ENCODE peak calls at places on chromosomes 13 and 19, in four cellular contexts. One of them, this sample, is unnamed. For H3K4me1, the result is how much of the 10 kb centered on the place peaks cover.

GRCh38 chr19:51417807-51418152 is 338 bp upstream of the SIGLEC10 start:
- ATAC-seq in HepG2: no peak
- ATAC-seq in body of pancreas: no peak
- ATAC-seq in IMR-90: no peak
- ATAC-seq in this sample: no peak

GRCh38 chr13:23867027-23867491 is 22.1 kb downstream of the MIPEP start:
- ATAC-seq in HepG2: no peak
- ATAC-seq in body of pancreas: no peak
- ATAC-seq in IMR-90: peak
- ATAC-seq in this sample: no peak

GRCh38 chr19:41872775-41873647 is 4.1 kb upstream of the CD79A start:
- ATAC-seq in HepG2: peak
- ATAC-seq in body of pancreas: peak
- ATAC-seq in IMR-90: peak
- ATAC-seq in this sample: peak

GRCh38 chr13:73335226-73335625 is 276.4 kb downstream of the KLF5 start:
- ATAC-seq in HepG2: no peak
- ATAC-seq in body of pancreas: no peak
- ATAC-seq in IMR-90: no peak
- ATAC-seq in this sample: no peak

GRCh38 chr13:97301382-97302095 is 79.4 kb downstream of the MBNL2 start:
- ATAC-seq in HepG2: no peak
- ATAC-seq in body of pancreas: no peak
- ATAC-seq in IMR-90: peak
- ATAC-seq in this sample: no peak

GRCh38 chr13:20028953-20029352 is 70.4 kb downstream of the ZMYM2 start:
- ATAC-seq in HepG2: no peak
- ATAC-seq in body of pancreas: no peak
- ATAC-seq in IMR-90: no peak
- ATAC-seq in this sample: no peak

GRCh38 chr19:40974633-40975037 is 16.4 kb upstream of the CYP2B6 start:
- ATAC-seq in HepG2: peak
- ATAC-seq in body of pancreas: peak
- ATAC-seq in IMR-90: peak
- ATAC-seq in this sample: peak

GRCh38 chr19:21581646-21582045 is 76.2 kb downstream of the ZNF429 start:
- ATAC-seq in HepG2: no peak
- ATAC-seq in body of pancreas: peak
- ATAC-seq in IMR-90: no peak
- ATAC-seq in this sample: no peak

GRCh38 chr13:96925466-96925865 is 68.8 kb downstream of the OXGR1 start:
- ATAC-seq in HepG2: peak
- ATAC-seq in body of pancreas: peak
- ATAC-seq in IMR-90: no peak
- ATAC-seq in this sample: no peak

GRCh38 chr13:43407023-43407581 is 379.7 kb downstream of the ENOX1 start:
- ATAC-seq in HepG2: no peak
- ATAC-seq in body of pancreas: no peak
- ATAC-seq in IMR-90: no peak
- ATAC-seq in this sample: no peak

GRCh38 chr13:92390217-92390616 is 836.4 kb upstream of the GPC6 start:
- ATAC-seq in HepG2: no peak
- ATAC-seq in body of pancreas: no peak
- ATAC-seq in IMR-90: no peak
- ATAC-seq in this sample: no peak

GRCh38 chr13:26184791-26185250 is 37.3 kb downstream of the RNF6 start:
- ATAC-seq in HepG2: peak
- ATAC-seq in body of pancreas: peak
- ATAC-seq in IMR-90: peak
- ATAC-seq in this sample: peak

GRCh38 chr13:35789335-35790166 is 313.1 kb upstream of the MAB21L1 start:
- ATAC-seq in HepG2: peak
- ATAC-seq in body of pancreas: no peak
- ATAC-seq in IMR-90: peak
- ATAC-seq in this sample: no peak

GRCh38 chr19:9786819-9787218 is 18.3 kb upstream of the ZNF846 start:
- ATAC-seq in HepG2: no peak
- ATAC-seq in body of pancreas: no peak
- ATAC-seq in IMR-90: no peak
- ATAC-seq in this sample: no peak

GRCh38 chr19:9789066-9789465 is 20.5 kb upstream of the ZNF846 start:
- ATAC-seq in HepG2: no peak
- ATAC-seq in body of pancreas: no peak
- ATAC-seq in IMR-90: no peak
- ATAC-seq in this sample: no peak

GRCh38 chr19:9782282-9782681 is 13.7 kb upstream of the ZNF846 start:
- ATAC-seq in HepG2: no peak
- ATAC-seq in body of pancreas: no peak
- ATAC-seq in IMR-90: no peak
- ATAC-seq in this sample: no peak

GRCh38 chr19:9785367-9786331 is 17.1 kb upstream of the ZNF846 start:
- ATAC-seq in HepG2: peak
- ATAC-seq in body of pancreas: peak
- ATAC-seq in IMR-90: peak
- ATAC-seq in this sample: peak

DNA sequence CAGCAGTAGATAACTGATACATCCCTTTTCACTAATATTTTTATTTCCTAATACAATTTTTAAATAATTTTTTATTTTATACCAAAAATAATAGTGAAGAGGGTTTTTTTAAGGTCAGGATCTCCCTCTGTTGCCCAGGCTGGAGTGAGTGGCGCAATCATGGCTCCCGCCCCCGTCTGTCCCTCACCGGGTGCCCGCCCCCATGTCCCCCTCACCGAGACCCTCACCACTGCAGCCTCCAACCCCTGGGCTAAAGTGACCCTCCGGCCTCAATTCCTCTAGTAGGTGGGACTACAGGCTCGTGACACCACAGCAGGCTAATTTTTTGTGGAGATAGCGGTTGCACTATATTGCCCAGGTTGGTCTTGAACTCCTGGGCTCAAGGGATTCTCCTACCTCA is 17.8 kb upstream of the ZNF846 start:
- ATAC-seq in HepG2: no peak
- ATAC-seq in body of pancreas: no peak
- ATAC-seq in IMR-90: no peak
- ATAC-seq in this sample: no peak
- H3K27ac ChIP-seq in HepG2: peak
- H3K27ac ChIP-seq in body of pancreas: peak
- H3K27ac ChIP-seq in IMR-90: peak
- H3K27ac ChIP-seq in this sample: peak

GRCh38 chr19:1862424-1863307 is 713 bp downstream of the KLF16 start:
- ATAC-seq in HepG2: no peak
- ATAC-seq in body of pancreas: peak
- ATAC-seq in IMR-90: no peak
- ATAC-seq in this sample: no peak
- H3K4me1 ChIP-seq in HepG2: half or more
- H3K4me1 ChIP-seq in body of pancreas: half or more
- H3K4me1 ChIP-seq in IMR-90: under half
- H3K4me1 ChIP-seq in this sample: half or more

GRCh38 chr19:11204076-11204602 is 6.8 kb upstream of the KANK2 start:
- ATAC-seq in HepG2: no peak
- ATAC-seq in body of pancreas: no peak
- ATAC-seq in IMR-90: no peak
- ATAC-seq in this sample: no peak
- TF ChIP-seq CTCF in HepG2: no peak
- TF ChIP-seq CTCF in body of pancreas: no peak
- TF ChIP-seq CTCF in IMR-90: no peak
- TF ChIP-seq CTCF in this sample: no peak

GRCh38 chr19:14782978-14783545 is 4.7 kb upstream of the ADGRE2 start:
- ATAC-seq in HepG2: no peak
- ATAC-seq in body of pancreas: no peak
- ATAC-seq in IMR-90: no peak
- ATAC-seq in this sample: no peak
- H3K27ac ChIP-seq in HepG2: no peak
- H3K27ac ChIP-seq in body of pancreas: no peak
- H3K27ac ChIP-seq in IMR-90: no peak
- H3K27ac ChIP-seq in this sample: no peak

DNA sequence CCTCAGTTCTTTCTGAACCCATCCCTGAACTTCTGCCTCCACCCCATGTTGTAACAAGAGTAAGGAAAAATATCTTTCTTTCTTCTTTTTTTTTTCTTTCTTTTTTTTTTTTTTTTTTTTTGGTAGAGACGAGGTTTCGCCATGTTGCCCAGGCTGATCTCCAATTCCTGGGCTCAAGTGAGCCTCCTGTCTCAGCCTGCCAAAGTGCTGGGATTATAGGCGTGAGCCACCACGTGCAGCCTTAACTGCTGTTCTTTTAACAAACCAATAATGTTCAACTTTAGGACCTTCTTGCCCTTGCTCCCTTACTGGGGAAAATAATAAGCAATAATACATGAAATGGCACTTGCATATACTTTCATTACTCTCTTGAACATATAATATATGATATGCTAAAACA is 19.7 kb downstream of the GPR183 start:
- ATAC-seq in HepG2: no peak
- ATAC-seq in body of pancreas: no peak
- ATAC-seq in IMR-90: no peak
- ATAC-seq in this sample: no peak
- H3K4me1 ChIP-seq in HepG2: under half
- H3K4me1 ChIP-seq in body of pancreas: under half
- H3K4me1 ChIP-seq in IMR-90: under half
- H3K4me1 ChIP-seq in this sample: half or more

GRCh38 chr19:10420444-10421239 is at the start of gene PDE4A:
- ATAC-seq in HepG2: no peak
- ATAC-seq in body of pancreas: no peak
- ATAC-seq in IMR-90: no peak
- ATAC-seq in this sample: no peak
- TF ChIP-seq CTCF in HepG2: peak
- TF ChIP-seq CTCF in body of pancreas: no peak
- TF ChIP-seq CTCF in IMR-90: peak
- TF ChIP-seq CTCF in this sample: no peak

DNA sequence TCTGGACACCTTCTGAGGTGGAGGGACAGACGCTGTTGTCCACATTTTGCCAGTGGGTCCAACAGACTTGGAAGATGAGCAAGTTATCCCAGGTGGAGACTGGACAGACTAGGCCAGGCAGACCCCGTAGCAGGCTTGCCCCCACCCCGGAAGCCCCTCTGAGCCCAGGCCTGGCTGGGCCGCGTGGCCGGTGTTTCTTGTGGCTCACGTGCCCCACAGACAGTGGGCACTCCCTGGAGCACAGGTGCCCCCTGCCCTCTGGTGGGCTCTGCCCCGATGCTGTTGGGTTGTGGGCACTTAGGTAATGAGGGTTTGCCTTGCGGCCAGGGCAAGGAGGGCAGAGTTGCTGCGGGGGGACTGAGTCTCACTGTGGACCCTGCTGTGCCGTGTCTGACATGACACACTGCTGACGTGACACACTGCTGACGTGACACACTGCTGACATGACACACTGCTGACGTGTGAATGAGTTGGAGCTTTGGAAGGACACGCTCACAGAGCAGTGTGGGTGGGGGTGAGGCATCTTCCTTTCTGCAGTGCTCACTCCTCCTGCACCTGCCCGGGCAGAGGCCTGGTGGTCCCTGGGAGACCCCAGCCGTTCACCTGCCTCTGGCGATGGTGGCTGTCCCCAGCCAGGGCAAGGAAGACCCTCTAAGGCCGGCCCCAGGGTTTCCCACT is 25.1 kb downstream of the DOT1L start:
- ATAC-seq in HepG2: no peak
- ATAC-seq in body of pancreas: no peak
- ATAC-seq in IMR-90: no peak
- ATAC-seq in this sample: no peak
- H3K27ac ChIP-seq in HepG2: no peak
- H3K27ac ChIP-seq in body of pancreas: no peak
- H3K27ac ChIP-seq in IMR-90: no peak
- H3K27ac ChIP-seq in this sample: no peak

GRCh38 chr13:79402679-79403078 is 3.4 kb downstream of the RBM26 start:
- ATAC-seq in HepG2: no peak
- ATAC-seq in body of pancreas: no peak
- ATAC-seq in IMR-90: no peak
- ATAC-seq in this sample: no peak

GRCh38 chr13:79403113-79403512 is 2.9 kb downstream of the RBM26 start:
- ATAC-seq in HepG2: no peak
- ATAC-seq in body of pancreas: no peak
- ATAC-seq in IMR-90: no peak
- ATAC-seq in this sample: no peak

GRCh38 chr13:79398915-79399314 is 7.1 kb downstream of the RBM26 start:
- ATAC-seq in HepG2: no peak
- ATAC-seq in body of pancreas: no peak
- ATAC-seq in IMR-90: peak
- ATAC-seq in this sample: no peak

GRCh38 chr13:79402074-79402635 is 3.9 kb downstream of the RBM26 start:
- ATAC-seq in HepG2: no peak
- ATAC-seq in body of pancreas: no peak
- ATAC-seq in IMR-90: no peak
- ATAC-seq in this sample: no peak

DNA sequence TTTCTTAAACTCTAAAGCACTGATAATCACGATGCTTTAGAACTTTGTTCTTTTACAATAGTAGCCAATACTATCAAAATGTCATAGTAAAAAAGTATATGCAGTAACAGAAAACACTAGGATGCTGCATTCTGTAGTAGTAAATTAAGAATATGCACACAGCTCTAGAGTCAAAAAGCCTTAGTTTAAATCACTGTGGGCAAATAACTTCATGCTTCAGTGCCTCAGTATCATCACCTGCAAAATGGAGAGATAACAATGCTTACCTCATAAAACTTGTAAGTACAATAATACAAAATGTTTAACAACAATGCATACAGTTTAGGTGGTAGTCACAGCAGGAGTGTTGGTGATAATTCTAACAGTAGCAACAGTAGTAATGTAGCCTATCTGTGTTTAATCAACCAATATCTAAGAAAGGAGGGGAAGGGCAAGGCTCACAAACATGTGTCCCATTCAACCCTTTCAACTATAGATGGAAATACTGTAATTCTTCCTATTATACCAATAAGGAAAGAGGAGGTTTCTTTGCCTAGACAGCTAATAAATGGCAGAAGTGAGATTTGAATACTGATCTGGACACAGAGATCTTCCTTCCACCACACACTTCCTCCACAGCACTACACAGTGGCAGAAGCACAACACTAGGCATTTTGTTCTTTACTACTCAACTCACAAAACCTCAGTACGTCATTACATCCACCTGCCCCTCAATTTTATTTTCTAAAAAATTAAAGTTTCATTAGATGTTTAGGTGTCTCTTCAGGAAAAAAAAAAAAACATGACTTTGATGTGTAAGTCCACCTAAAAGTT is 4.6 kb downstream of the RBM26 start:
- ATAC-seq in HepG2: no peak
- ATAC-seq in body of pancreas: no peak
- ATAC-seq in IMR-90: no peak
- ATAC-seq in this sample: no peak
- H3K4me1 ChIP-seq in HepG2: half or more
- H3K4me1 ChIP-seq in body of pancreas: under half
- H3K4me1 ChIP-seq in IMR-90: under half
- H3K4me1 ChIP-seq in this sample: under half

GRCh38 chr19:5037936-5038335 is 69.0 kb downstream of the KDM4B start:
- ATAC-seq in HepG2: no peak
- ATAC-seq in body of pancreas: no peak
- ATAC-seq in IMR-90: no peak
- ATAC-seq in this sample: no peak

GRCh38 chr19:5040544-5041167 is 71.7 kb downstream of the KDM4B start:
- ATAC-seq in HepG2: no peak
- ATAC-seq in body of pancreas: no peak
- ATAC-seq in IMR-90: no peak
- ATAC-seq in this sample: no peak

GRCh38 chr19:5036733-5037681 is 68.1 kb downstream of the KDM4B start:
- ATAC-seq in HepG2: no peak
- ATAC-seq in body of pancreas: no peak
- ATAC-seq in IMR-90: peak
- ATAC-seq in this sample: no peak

GRCh38 chr19:5039642-5040543 is 71.0 kb downstream of the KDM4B start:
- ATAC-seq in HepG2: no peak
- ATAC-seq in body of pancreas: no peak
- ATAC-seq in IMR-90: no peak
- ATAC-seq in this sample: no peak

GRCh38 chr19:5038631-5039271 is 69.8 kb downstream of the KDM4B start:
- ATAC-seq in HepG2: peak
- ATAC-seq in body of pancreas: no peak
- ATAC-seq in IMR-90: peak
- ATAC-seq in this sample: peak
- TF ChIP-seq CTCF in HepG2: peak
- TF ChIP-seq CTCF in body of pancreas: peak
- TF ChIP-seq CTCF in IMR-90: peak
- TF ChIP-seq CTCF in this sample: peak

This sample was measured in gastroesophageal sphincter.